ENCODE peak calls at places on chromosomes 4 and X, in nine cellular contexts. One of them, this sample, is unnamed.

GRCh38 chr4:139279723-139280620 is at the start of gene MGARP:
- DNase-seq in RKO: no peak
- DNase-seq in SW 1271: no peak
- DNase-seq in heart left ventricle: peak
- DNase-seq in IMR-90: peak
- DNase-seq in left ventricle myocardium superior: peak
- DNase-seq in ACHN: peak
- DNase-seq in fibroblast of villous mesenchyme: peak
- DNase-seq in smooth muscle cell of the brain vasculature: no peak
- DNase-seq in this sample: no peak

GRCh38 chr4:140092094-140092820 is 61.7 kb downstream of the MAML3 start:
- DNase-seq in heart left ventricle: peak
- DNase-seq in left ventricle myocardium superior: peak
- DNase-seq in SW 1271: no peak
- DNase-seq in RKO: no peak
- DNase-seq in IMR-90: no peak
- DNase-seq in ACHN: no peak
- DNase-seq in fibroblast of villous mesenchyme: no peak
- DNase-seq in smooth muscle cell of the brain vasculature: no peak
- DNase-seq in this sample: no peak

GRCh38 chr4:73223258-73223651 is 35.3 kb downstream of the ANKRD17 start:
- DNase-seq in ACHN: no peak
- DNase-seq in heart left ventricle: no peak
- DNase-seq in smooth muscle cell of the brain vasculature: no peak
- DNase-seq in IMR-90: no peak
- DNase-seq in RKO: no peak
- DNase-seq in left ventricle myocardium superior: no peak
- DNase-seq in SW 1271: no peak
- DNase-seq in fibroblast of villous mesenchyme: no peak
- DNase-seq in this sample: no peak

GRCh38 chr4:168636506-168637176 is 139.8 kb downstream of the PALLD start:
- DNase-seq in fibroblast of villous mesenchyme: peak
- DNase-seq in smooth muscle cell of the brain vasculature: no peak
- DNase-seq in RKO: no peak
- DNase-seq in ACHN: no peak
- DNase-seq in left ventricle myocardium superior: no peak
- DNase-seq in IMR-90: peak
- DNase-seq in SW 1271: no peak
- DNase-seq in heart left ventricle: no peak
- DNase-seq in this sample: no peak

GRCh38 chr4:7890635-7891393 is 48.8 kb downstream of the AFAP1 start:
- DNase-seq in left ventricle myocardium superior: no peak
- DNase-seq in heart left ventricle: no peak
- DNase-seq in SW 1271: peak
- DNase-seq in ACHN: no peak
- DNase-seq in fibroblast of villous mesenchyme: peak
- DNase-seq in smooth muscle cell of the brain vasculature: no peak
- DNase-seq in RKO: peak
- DNase-seq in IMR-90: peak
- DNase-seq in this sample: no peak

GRCh38 chr4:112982677-112983076 is 66.8 kb upstream of the ANK2 start:
- DNase-seq in ACHN: no peak
- DNase-seq in left ventricle myocardium superior: no peak
- DNase-seq in smooth muscle cell of the brain vasculature: no peak
- DNase-seq in heart left ventricle: no peak
- DNase-seq in IMR-90: no peak
- DNase-seq in SW 1271: no peak
- DNase-seq in fibroblast of villous mesenchyme: peak
- DNase-seq in RKO: peak
- DNase-seq in this sample: no peak

GRCh38 chr4:15012017-15012788 is 9.9 kb downstream of the CPEB2 start:
- DNase-seq in left ventricle myocardium superior: no peak
- DNase-seq in ACHN: no peak
- DNase-seq in RKO: no peak
- DNase-seq in smooth muscle cell of the brain vasculature: no peak
- DNase-seq in fibroblast of villous mesenchyme: no peak
- DNase-seq in SW 1271: no peak
- DNase-seq in IMR-90: no peak
- DNase-seq in heart left ventricle: no peak
- DNase-seq in this sample: no peak

GRCh38 chr4:98794565-98795205 is 134.2 kb downstream of the EIF4E start:
- DNase-seq in IMR-90: peak
- DNase-seq in fibroblast of villous mesenchyme: peak
- DNase-seq in smooth muscle cell of the brain vasculature: no peak
- DNase-seq in ACHN: no peak
- DNase-seq in SW 1271: no peak
- DNase-seq in RKO: peak
- DNase-seq in left ventricle myocardium superior: no peak
- DNase-seq in heart left ventricle: no peak
- DNase-seq in this sample: no peak

GRCh38 chr4:35963383-35963782 is 280.9 kb downstream of the ARAP2 start:
- DNase-seq in ACHN: no peak
- DNase-seq in left ventricle myocardium superior: no peak
- DNase-seq in fibroblast of villous mesenchyme: no peak
- DNase-seq in heart left ventricle: no peak
- DNase-seq in RKO: no peak
- DNase-seq in IMR-90: no peak
- DNase-seq in SW 1271: no peak
- DNase-seq in smooth muscle cell of the brain vasculature: no peak
- DNase-seq in this sample: no peak

GRCh38 chr4:174699654-174700053 is 129.4 kb downstream of the GLRA3 start:
- DNase-seq in smooth muscle cell of the brain vasculature: no peak
- DNase-seq in ACHN: no peak
- DNase-seq in heart left ventricle: no peak
- DNase-seq in IMR-90: no peak
- DNase-seq in SW 1271: no peak
- DNase-seq in RKO: no peak
- DNase-seq in left ventricle myocardium superior: no peak
- DNase-seq in fibroblast of villous mesenchyme: no peak
- DNase-seq in this sample: no peak

GRCh38 chr4:132108784-132109183 is 1040.3 kb upstream of the PCDH10 start:
- DNase-seq in ACHN: no peak
- DNase-seq in smooth muscle cell of the brain vasculature: no peak
- DNase-seq in RKO: peak
- DNase-seq in heart left ventricle: no peak
- DNase-seq in fibroblast of villous mesenchyme: no peak
- DNase-seq in IMR-90: peak
- DNase-seq in SW 1271: no peak
- DNase-seq in left ventricle myocardium superior: no peak
- DNase-seq in this sample: no peak

GRCh38 chr4:76984788-76985211 is 35.2 kb downstream of the SEPTIN11 start:
- DNase-seq in ACHN: peak
- DNase-seq in left ventricle myocardium superior: peak
- DNase-seq in SW 1271: peak
- DNase-seq in smooth muscle cell of the brain vasculature: peak
- DNase-seq in IMR-90: peak
- DNase-seq in heart left ventricle: peak
- DNase-seq in fibroblast of villous mesenchyme: peak
- DNase-seq in RKO: peak
- DNase-seq in this sample: peak

GRCh38 chr4:52861171-52861873 is 795 bp upstream of the RASL11B start:
- DNase-seq in fibroblast of villous mesenchyme: no peak
- DNase-seq in left ventricle myocardium superior: no peak
- DNase-seq in IMR-90: no peak
- DNase-seq in smooth muscle cell of the brain vasculature: no peak
- DNase-seq in RKO: no peak
- DNase-seq in SW 1271: no peak
- DNase-seq in heart left ventricle: no peak
- DNase-seq in ACHN: no peak
- DNase-seq in this sample: no peak

GRCh38 chrX:116204947-116205346 is 34.4 kb downstream of the AGTR2 start:
- DNase-seq in SW 1271: no peak
- DNase-seq in IMR-90: no peak
- DNase-seq in fibroblast of villous mesenchyme: peak
- DNase-seq in ACHN: peak
- DNase-seq in smooth muscle cell of the brain vasculature: no peak
- DNase-seq in RKO: peak
- DNase-seq in left ventricle myocardium superior: no peak
- DNase-seq in heart left ventricle: no peak
- DNase-seq in this sample: no peak

GRCh38 chr4:163494360-163495241 is at the start of gene TMA16:
- DNase-seq in SW 1271: peak
- DNase-seq in heart left ventricle: peak
- DNase-seq in ACHN: peak
- DNase-seq in RKO: peak
- DNase-seq in left ventricle myocardium superior: peak
- DNase-seq in smooth muscle cell of the brain vasculature: peak
- DNase-seq in fibroblast of villous mesenchyme: peak
- DNase-seq in IMR-90: peak
- DNase-seq in this sample: peak

GRCh38 chr4:150366487-150366999 is 215.4 kb upstream of the MAB21L2 start:
- DNase-seq in RKO: no peak
- DNase-seq in ACHN: no peak
- DNase-seq in fibroblast of villous mesenchyme: no peak
- DNase-seq in SW 1271: no peak
- DNase-seq in smooth muscle cell of the brain vasculature: no peak
- DNase-seq in IMR-90: no peak
- DNase-seq in left ventricle myocardium superior: no peak
- DNase-seq in heart left ventricle: no peak
- DNase-seq in this sample: no peak

GRCh38 chrX:72316408-72317079 is 10.8 kb upstream of the CITED1 start:
- DNase-seq in SW 1271: no peak
- DNase-seq in left ventricle myocardium superior: no peak
- DNase-seq in RKO: no peak
- DNase-seq in ACHN: no peak
- DNase-seq in heart left ventricle: no peak
- DNase-seq in smooth muscle cell of the brain vasculature: no peak
- DNase-seq in IMR-90: no peak
- DNase-seq in fibroblast of villous mesenchyme: no peak
- DNase-seq in this sample: no peak

GRCh38 chrX:74248889-74249288 is 55.1 kb upstream of the ZCCHC13 start:
- DNase-seq in smooth muscle cell of the brain vasculature: no peak
- DNase-seq in fibroblast of villous mesenchyme: peak
- DNase-seq in heart left ventricle: peak
- DNase-seq in RKO: no peak
- DNase-seq in left ventricle myocardium superior: peak
- DNase-seq in ACHN: no peak
- DNase-seq in SW 1271: no peak
- DNase-seq in IMR-90: no peak
- DNase-seq in this sample: no peak

GRCh38 chr4:71026086-71026485 is 32.6 kb downstream of the DCK start:
- DNase-seq in IMR-90: peak
- DNase-seq in smooth muscle cell of the brain vasculature: peak
- DNase-seq in left ventricle myocardium superior: no peak
- DNase-seq in SW 1271: no peak
- DNase-seq in RKO: peak
- DNase-seq in ACHN: peak
- DNase-seq in fibroblast of villous mesenchyme: peak
- DNase-seq in heart left ventricle: no peak
- DNase-seq in this sample: no peak

GRCh38 chr4:150354214-150354796 is 227.6 kb upstream of the MAB21L2 start:
- DNase-seq in left ventricle myocardium superior: no peak
- DNase-seq in SW 1271: no peak
- DNase-seq in fibroblast of villous mesenchyme: no peak
- DNase-seq in heart left ventricle: no peak
- DNase-seq in IMR-90: no peak
- DNase-seq in RKO: no peak
- DNase-seq in smooth muscle cell of the brain vasculature: no peak
- DNase-seq in ACHN: no peak
- DNase-seq in this sample: no peak

GRCh38 chr4:107034091-107034698 is 1.9 kb downstream of the DKK2 start:
- DNase-seq in ACHN: no peak
- DNase-seq in RKO: no peak
- DNase-seq in IMR-90: no peak
- DNase-seq in heart left ventricle: peak
- DNase-seq in left ventricle myocardium superior: peak
- DNase-seq in fibroblast of villous mesenchyme: peak
- DNase-seq in smooth muscle cell of the brain vasculature: no peak
- DNase-seq in SW 1271: no peak
- DNase-seq in this sample: no peak